ENCODE peak calls at places on chromosomes 7 and 10, in ten cellular contexts. K, Q, Y, X, N, C, D, G, U and A are unnamed samples.

GRCh38 chr7:122148878-122149277 is 4.8 kb upstream of the AASS start:
- DNase-seq in U (no peak), G (no peak), K (no peak), D (no peak), C (no peak), Q (no peak), X (no peak), Y (no peak), N (no peak), A (no peak)

GRCh38 chr10:44975487-44976331 is 2.9 kb downstream of the DEPP1 start:
- DNase-seq in N (no peak), Y (no peak), Q (peak), D (no peak), K (no peak), G (peak), X (peak), C (no peak), U (peak), A (no peak)

GRCh38 chr10:844552-844951 is 87.0 kb downstream of the LARP4B start:
- DNase-seq in U (no peak), N (peak), D (no peak), Q (peak), X (no peak), G (no peak), Y (no peak), C (no peak), K (no peak), A (no peak)

GRCh38 chr10:57716884-57717283 is 550.8 kb downstream of the IPMK start:
- DNase-seq in Y (no peak), D (no peak), C (no peak), U (no peak), G (no peak), N (no peak), X (no peak), Q (peak), K (no peak), A (no peak)

GRCh38 chr10:77461636-77462296 is 175.8 kb downstream of the KCNMA1 start:
- DNase-seq in Q (peak), X (no peak), D (no peak), N (no peak), Y (no peak), G (no peak), K (no peak), U (no peak), C (no peak), A (no peak)

GRCh38 chr7:152025077-152025936 is at the start of gene GALNT11:
- DNase-seq in U (peak), D (peak), N (peak), X (peak), G (peak), Y (peak), K (peak), Q (peak), C (peak), A (peak)

GRCh38 chr10:15824498-15824897 is 35.8 kb downstream of the MINDY3 start:
- DNase-seq in G (no peak), Q (peak), N (no peak), D (no peak), K (no peak), C (no peak), Y (no peak), U (no peak), X (no peak), A (no peak)

GRCh38 chr10:24457661-24458318 is 248.9 kb downstream of the KIAA1217 start:
- DNase-seq in C (peak), Y (no peak), U (no peak), Q (peak), K (no peak), D (no peak), N (no peak), X (no peak), G (peak), A (no peak)

GRCh38 chr7:98568891-98569290 is 48.2 kb upstream of the NPTX2 start:
- DNase-seq in K (no peak), Y (no peak), D (no peak), N (no peak), G (no peak), Q (no peak), X (no peak), C (no peak), U (no peak), A (no peak)

GRCh38 chr10:113047963-113048781 is 98.1 kb downstream of the TCF7L2 start:
- DNase-seq in Y (no peak), U (no peak), N (no peak), Q (peak), K (no peak), X (no peak), C (no peak), D (no peak), G (no peak), A (no peak)

GRCh38 chr7:97479740-97480290 is 252.1 kb upstream of the TAC1 start:
- DNase-seq in Q (no peak), G (no peak), C (no peak), D (no peak), X (peak), U (no peak), K (no peak), Y (no peak), N (no peak), A (no peak)

GRCh38 chr10:44801383-44802327 is 109.5 kb upstream of the TMEM72 start:
- DNase-seq in N (peak), K (peak), C (peak), D (peak), X (no peak), G (peak), Q (peak), Y (no peak), U (peak), A (no peak)

GRCh38 chr10:125700355-125700911 is 17.5 kb upstream of the TEX36 start:
- DNase-seq in D (no peak), N (no peak), C (no peak), X (no peak), Q (peak), G (no peak), U (no peak), Y (no peak), K (no peak), A (no peak)
- TF ChIP-seq CTCF in D (peak), N (peak), C (peak), X (no peak), Q (peak), G (no peak), U (no peak), Y (no peak), K (no peak), A (no peak)

GRCh38 chr7:127150543-127150942 is 102.2 kb downstream of the GRM8 start:
- DNase-seq in G (no peak), D (no peak), Q (no peak), N (no peak), U (no peak), K (no peak), C (no peak), Y (no peak), X (no peak), A (no peak)
- TF ChIP-seq CTCF in G (no peak), D (no peak), Q (no peak), N (no peak), U (no peak), K (no peak), C (no peak), Y (no peak), X (peak), A (no peak)

GRCh38 chr10:103855852-103856496 is 598 bp upstream of the SH3PXD2A start:
- DNase-seq in X (no peak), N (no peak), K (no peak), Y (peak), U (no peak), D (no peak), Q (no peak), G (no peak), C (no peak), A (no peak)

GRCh38 chr10:103856497-103857175 is 1.3 kb upstream of the SH3PXD2A start:
- DNase-seq in X (no peak), C (no peak), Q (no peak), Y (no peak), U (no peak), D (no peak), K (peak), N (no peak), G (no peak), A (no peak)

GRCh38 chr10:103854265-103854686 is 1.1 kb downstream of the SH3PXD2A start:
- DNase-seq in G (no peak), C (no peak), K (no peak), D (no peak), N (no peak), Y (peak), U (no peak), Q (no peak), X (peak), A (peak)

GRCh38 chr10:103854687-103855423 is 521 bp downstream of the SH3PXD2A start:
- DNase-seq in K (no peak), G (no peak), U (no peak), Y (peak), N (no peak), C (no peak), Q (no peak), X (peak), D (no peak), A (peak)

GRCh38 chr10:103855424-103855823 is at the start of gene SH3PXD2A:
- DNase-seq in N (no peak), D (no peak), Y (peak), G (no peak), C (peak), X (peak), U (no peak), K (no peak), Q (peak), A (peak)
- TF ChIP-seq CTCF in N (no peak), D (no peak), Y (no peak), G (peak), C (peak), X (no peak), U (peak), K (no peak), Q (no peak), A (no peak)

GRCh38 chr7:128247640-128248194 is 6.6 kb downstream of the LEP start:
- DNase-seq in G (no peak), X (no peak), Y (no peak), K (no peak), U (no peak), C (no peak), D (no peak), N (no peak), Q (peak), A (no peak)
- TF ChIP-seq CTCF in G (no peak), X (no peak), Y (no peak), K (no peak), U (no peak), C (no peak), D (no peak), N (no peak), Q (no peak), A (no peak)